ENCODE peak calls at places on chromosomes 5 and 9, in five cellular contexts. F is A172, H is Right ventricle myocardium superior, A is omental fat pad, G is foreskin fibroblast. B is an unnamed sample.

GRCh38 chr5:175195698-175196656 is 248.0 kb downstream of the DRD1 start:
- DNase-seq in H (no peak), G (no peak), A (no peak), F (no peak), B (no peak)

GRCh38 chr5:133336121-133336968 is 276.0 kb downstream of the FSTL4 start:
- DNase-seq in H (no peak), A (no peak), G (no peak), F (no peak), B (no peak)

GRCh38 chr5:51387854-51388320 is 4.6 kb downstream of the ISL1 start:
- DNase-seq in H (no peak), G (no peak), A (no peak), F (no peak), B (peak; percentile 52)

GRCh38 chr5:6712582-6713273 is 504 bp upstream of the TENT4A start:
- DNase-seq in H (peak; percentile 97), A (peak; percentile 81), F (peak; percentile 95), G (peak; percentile 99), B (peak; percentile 98)

GRCh38 chr9:109315889-109316640 is 4.8 kb downstream of the EPB41L4B start:
- DNase-seq in H (peak; percentile 81), F (peak; percentile 98), G (peak; percentile 55), A (peak; percentile 47), B (peak; percentile 96)

GRCh38 chr5:181223729-181224389 is 778 bp downstream of the TRIM41 start:
- DNase-seq in F (no peak), A (no peak), G (peak; percentile 58), H (peak; percentile 71), B (peak; percentile 34)

GRCh38 chr5:136766456-136766855 is 401.1 kb upstream of the TRPC7 start:
- DNase-seq in F (peak; percentile 77), G (peak; percentile 68), A (no peak), H (no peak), B (no peak)

GRCh38 chr9:124286292-124286931 is 28.7 kb downstream of the NEK6 start:
- DNase-seq in G (peak; percentile 85), F (peak; percentile 95), A (no peak), H (no peak), B (peak; percentile 58)

GRCh38 chr5:9621379-9621903 is 8.7 kb downstream of the TAS2R1 start:
- DNase-seq in A (no peak), F (peak; percentile 69), H (no peak), G (no peak), B (no peak)

GRCh38 chr5:39121922-39122321 is 47.7 kb upstream of the RICTOR start:
- DNase-seq in F (no peak), H (no peak), G (no peak), A (no peak), B (no peak)

GRCh38 chr5:63125862-63126261 is 547.2 kb downstream of the LRRC70 start:
- DNase-seq in F (peak; percentile 5), H (no peak), A (no peak), G (peak; percentile 5), B (no peak)

GRCh38 chr9:15136646-15137045 is 170.4 kb downstream of the TTC39B start:
- DNase-seq in F (peak; percentile 42), G (no peak), H (no peak), A (no peak), B (no peak)

GRCh38 chr5:72433520-72433919 is 73.7 kb downstream of the ZNF366 start:
- DNase-seq in H (no peak), A (no peak), F (no peak), G (peak; percentile 30), B (no peak)

GRCh38 chr5:80219381-80219780 is 36.5 kb downstream of the SERINC5 start:
- DNase-seq in A (no peak), H (no peak), F (no peak), G (no peak), B (peak; percentile 54)

GRCh38 chr5:142017832-142018427 is 5.1 kb upstream of the GNPDA1 start:
- DNase-seq in A (no peak), G (no peak), F (peak; percentile 31), H (no peak), B (no peak)

GRCh38 chr9:134551657-134552348 is 89.8 kb upstream of the COL5A1 start:
- DNase-seq in G (peak; percentile 84), A (no peak), H (peak; percentile 64), F (peak; percentile 98), B (no peak)

GRCh38 chr9:31541626-31542025 is 842.8 kb upstream of the ACO1 start:
- DNase-seq in A (no peak), F (no peak), H (no peak), G (peak; percentile 3), B (no peak)

GRCh38 chr9:131220485-131220884 is 55.8 kb downstream of the FAM78A start:
- DNase-seq in H (no peak), F (no peak), G (no peak), A (no peak), B (no peak)

GRCh38 chr9:18448101-18448500 is 25.9 kb upstream of the ADAMTSL1 start:
- DNase-seq in H (no peak), F (no peak), G (no peak), A (no peak), B (no peak)

GRCh38 chr9:17614929-17615328 is 36.1 kb downstream of the SH3GL2 start:
- DNase-seq in F (no peak), G (no peak), A (no peak), H (no peak), B (no peak)

GRCh38 chr9:119436261-119436660 is 67.0 kb upstream of the BRINP1 start:
- DNase-seq in F (no peak), G (no peak), A (no peak), H (no peak), B (no peak)

GRCh38 chr5:65329266-65329665 is 152.5 kb downstream of the ADAMTS6 start:
- DNase-seq in H (no peak), A (no peak), G (peak; percentile 73), F (no peak), B (no peak)

GRCh38 chr5:98638701-98639100 is 134.8 kb upstream of the RGMB start:
- DNase-seq in A (no peak), H (no peak), G (peak; percentile 79), F (peak; percentile 87), B (no peak)

GRCh38 chr5:72817076-72817476 is 615 bp downstream of the TNPO1 start:
- DNase-seq in G (peak; percentile 80), H (peak; percentile 72), F (peak; percentile 35), A (no peak), B (peak; percentile 56)

GRCh38 chr5:180852510-180852909 is 8.6 kb downstream of the ZFP62 start:
- DNase-seq in H (no peak), F (no peak), A (no peak), G (no peak), B (no peak)

GRCh38 chr9:130171226-130172148 is 717 bp upstream of the NCS1 start:
- DNase-seq in A (no peak), F (no peak), G (no peak), H (no peak), B (no peak)

GRCh38 chr9:21883642-21884041 is 81.2 kb downstream of the MTAP start:
- DNase-seq in A (no peak), G (no peak), F (no peak), H (no peak), B (no peak)

GRCh38 chr5:147461915-147462314 is 48.0 kb downstream of the DPYSL3 start:
- DNase-seq in H (no peak), A (no peak), G (peak; percentile 56), F (no peak), B (no peak)

GRCh38 chr9:91047529-91047928 is 245.9 kb downstream of the SYK start:
- DNase-seq in H (no peak), A (no peak), G (no peak), F (no peak), B (no peak)

GRCh38 chr9:98536542-98537173 is 172.1 kb downstream of the GABBR2 start:
- DNase-seq in A (no peak), F (no peak), H (no peak), G (no peak), B (no peak)

GRCh38 chr5:43042626-43043399 is 2.7 kb upstream of the ANXA2R start:
- DNase-seq in A (no peak), G (peak; percentile 85), H (peak; percentile 82), F (peak; percentile 65), B (peak; percentile 59)

GRCh38 chr5:127064253-127064652 is 9.0 kb downstream of the C5orf63 start:
- DNase-seq in H (no peak), A (no peak), F (no peak), G (no peak), B (no peak)

GRCh38 chr5:98333921-98334320 is 439.5 kb upstream of the RGMB start:
- DNase-seq in F (no peak), H (no peak), G (peak; percentile 53), A (no peak), B (no peak)

GRCh38 chr5:68053202-68053601 is 162.4 kb upstream of the PIK3R1 start:
- DNase-seq in H (no peak), F (peak; percentile 28), G (peak; percentile 55), A (no peak), B (no peak)

GRCh38 chr5:3593771-3594513 is 1.7 kb upstream of the IRX1 start:
- DNase-seq in F (no peak), A (no peak), H (no peak), G (peak; percentile 46), B (no peak)

GRCh38 chr9:38641985-38642864 is 21.8 kb upstream of the ANKRD18A start:
- DNase-seq in F (peak; percentile 34), G (peak; percentile 49), A (no peak), H (no peak), B (peak; percentile 45)

B was measured in stomach.